ENCODE peak calls at places on chromosome 5, in nine cellular contexts. C is ovary, S is IMR-90, I is HepG2, X is GM12865, E is astrocyte of the spinal cord, W is fibroblast of lung, G is epithelial cell of esophagus, L is stomach. O is an unnamed sample.

GRCh38 chr5:25119654-25120053 is 474.9 kb upstream of the CDH10 start:
- DNase-seq in G (no peak), C (no peak), S (no peak), L (no peak), E (peak; percentile 15), X (no peak), I (peak; percentile 1), W (peak; percentile 5), O (no peak)

GRCh38 chr5:179217956-179218355 is 127.3 kb downstream of the ADAMTS2 start:
- DNase-seq in W (no peak), S (no peak), I (no peak), E (no peak), L (no peak), G (no peak), X (no peak), C (no peak), O (no peak)

GRCh38 chr5:66407739-66408138 is 188.5 kb upstream of the MAST4 start:
- DNase-seq in L (no peak), S (no peak), G (no peak), E (no peak), W (no peak), X (no peak), C (no peak), I (no peak), O (no peak)

GRCh38 chr5:139459451-139459934 is 3.0 kb downstream of the ECSCR start:
- DNase-seq in E (peak; percentile 83), C (no peak), G (peak; percentile 39), W (no peak), X (peak; percentile 83), I (peak; percentile 52), S (no peak), L (peak; percentile 50), O (no peak)

GRCh38 chr5:149383399-149383798 is 4.3 kb upstream of the IL17B start:
- DNase-seq in E (no peak), S (no peak), I (no peak), G (no peak), X (no peak), C (peak; percentile 52), W (peak; percentile 49), L (no peak), O (no peak)

GRCh38 chr5:141940695-141941271 is 17.1 kb downstream of the DELE1 start:
- DNase-seq in X (no peak), S (peak; percentile 16), W (peak; percentile 36), I (no peak), G (no peak), E (peak; percentile 83), C (no peak), L (no peak), O (no peak)

GRCh38 chr5:175347027-175347426 is 97.0 kb downstream of the DRD1 start:
- DNase-seq in S (peak; percentile 88), L (no peak), G (peak; percentile 3), E (peak; percentile 88), I (no peak), C (no peak), W (peak; percentile 60), X (no peak), O (peak; percentile 12)

GRCh38 chr5:138274189-138274853 is at the start of gene GFRA3:
- DNase-seq in W (no peak), S (no peak), L (no peak), X (peak; percentile 30), C (peak; percentile 42), I (no peak), E (peak; percentile 11), G (peak; percentile 3), O (no peak)

GRCh38 chr5:129971684-129972083 is 67.4 kb downstream of the CHSY3 start:
- DNase-seq in I (no peak), X (no peak), G (no peak), C (no peak), W (no peak), E (no peak), S (no peak), L (no peak), O (no peak)

GRCh38 chr5:59358005-59358404 is 535.5 kb downstream of the PDE4D start:
- DNase-seq in X (no peak), W (no peak), C (no peak), L (no peak), G (no peak), S (no peak), I (no peak), E (no peak), O (no peak)

GRCh38 chr5:59487838-59488729 is 405.4 kb downstream of the PDE4D start:
- DNase-seq in X (no peak), L (no peak), S (no peak), I (no peak), C (no peak), W (no peak), G (no peak), E (no peak), O (no peak)

GRCh38 chr5:55982957-55983381 is 11.8 kb downstream of the IL6ST start:
- DNase-seq in I (no peak), E (no peak), L (peak; percentile 36), W (no peak), G (peak; percentile 12), X (no peak), C (no peak), S (no peak), O (no peak)
- TF ChIP-seq CTCF in I (peak; percentile 54), E (peak; percentile 15), L (no peak), W (no peak), G (peak; percentile 15), X (peak; percentile 3), C (no peak), S (no peak), O (no peak)

GRCh38 chr5:133051547-133052316 is at the start of gene HSPA4:
- DNase-seq in L (peak; percentile 99), E (peak; percentile 98), C (peak; percentile 98), W (peak; percentile 99), X (peak; percentile 99), G (peak; percentile 99), I (peak; percentile 97), S (peak; percentile 99), O (peak; percentile 92)

GRCh38 chr5:133054697-133055471 is 3.1 kb downstream of the HSPA4 start:
- DNase-seq in E (no peak), I (no peak), L (no peak), X (no peak), S (no peak), W (no peak), C (no peak), G (no peak), O (no peak)

GRCh38 chr5:133051117-133051546 is 681 bp upstream of the HSPA4 start:
- DNase-seq in I (no peak), E (no peak), G (no peak), L (no peak), X (no peak), S (no peak), W (no peak), C (no peak), O (peak; percentile 81)

GRCh38 chr5:133052317-133053175 is 733 bp downstream of the HSPA4 start:
- DNase-seq in C (peak; percentile 58), L (peak; percentile 66), E (peak; percentile 39), I (no peak), W (peak; percentile 56), G (peak; percentile 58), X (peak; percentile 80), S (peak; percentile 44), O (no peak)

GRCh38 chr5:133053463-133053862 is 1.6 kb downstream of the HSPA4 start:
- DNase-seq in L (no peak), W (no peak), S (no peak), I (no peak), C (peak; percentile 26), X (no peak), E (no peak), G (no peak), O (no peak)
- H3K4me3 ChIP-seq in L (peak overlapping the region; percentile 78), W (peak overlapping the region; percentile 98), S (no peak overlapping the region), I (peak overlapping the region; percentile 95), C (no peak overlapping the region), X (peak overlapping the region; percentile 82), E (peak overlapping the region; percentile 94), G (peak overlapping the region; percentile 96), O (peak overlapping the region; percentile 97)

DNA sequence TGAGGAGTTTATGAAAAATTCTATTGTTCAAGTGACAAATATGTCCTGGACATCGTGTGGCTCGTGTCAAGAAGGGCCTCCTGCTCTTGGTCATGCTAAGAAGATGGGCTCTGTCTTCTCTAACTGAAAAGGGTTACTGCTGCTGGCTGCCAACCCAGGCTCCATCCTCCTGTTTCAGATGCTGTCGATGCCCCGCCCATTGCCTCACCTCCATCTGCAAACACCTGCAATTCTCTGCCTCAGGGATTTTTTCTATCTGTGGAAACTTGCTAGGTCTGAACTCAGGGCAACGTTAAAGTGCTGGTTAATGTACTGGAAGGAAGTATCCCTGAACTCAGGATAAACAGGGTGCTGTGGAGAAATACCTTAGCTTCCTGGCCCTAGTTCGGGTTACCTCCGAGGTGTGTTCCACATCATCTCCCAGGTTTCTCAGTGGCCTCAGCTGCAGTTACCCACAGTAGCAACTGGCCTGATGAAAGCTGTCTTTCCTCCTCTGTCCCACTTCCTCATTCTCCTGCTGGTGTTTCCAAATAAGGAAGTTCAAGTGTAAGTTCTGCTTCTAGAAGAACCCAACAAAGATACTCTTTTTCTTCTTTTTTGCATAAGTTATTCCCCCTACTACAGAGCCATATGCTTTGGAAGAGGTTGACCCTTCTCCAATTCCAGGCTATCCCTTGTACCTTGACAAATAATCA is 151.7 kb upstream of the SMIM23 start:
- DNase-seq in W (no peak), I (no peak), S (no peak), L (no peak), C (no peak), E (no peak), G (peak; percentile 11), X (peak; percentile 19), O (no peak)
- TF ChIP-seq CTCF in W (no peak), I (no peak), S (no peak), L (no peak), C (no peak), E (no peak), G (no peak), X (no peak), O (no peak)

GRCh38 chr5:173913686-173914321 is 25.7 kb downstream of the CPEB4 start:
- DNase-seq in S (no peak), C (no peak), I (no peak), G (no peak), E (no peak), W (no peak), X (no peak), L (no peak), O (no peak)

GRCh38 chr5:173919443-173919842 is 31.3 kb downstream of the CPEB4 start:
- DNase-seq in L (no peak), E (no peak), X (no peak), W (no peak), S (peak; percentile 47), I (peak; percentile 68), C (no peak), G (peak; percentile 36), O (peak; percentile 83)

GRCh38 chr5:173915310-173916005 is 27.3 kb downstream of the CPEB4 start:
- DNase-seq in L (no peak), W (no peak), E (no peak), X (no peak), S (no peak), C (no peak), G (no peak), I (no peak), O (no peak)

GRCh38 chr5:173917788-173918786 is 29.9 kb downstream of the CPEB4 start:
- DNase-seq in E (peak; percentile 95), L (peak; percentile 54), S (peak; percentile 89), W (peak; percentile 92), I (peak; percentile 37), X (peak; percentile 90), C (peak; percentile 56), G (peak; percentile 81), O (peak; percentile 84)

DNA sequence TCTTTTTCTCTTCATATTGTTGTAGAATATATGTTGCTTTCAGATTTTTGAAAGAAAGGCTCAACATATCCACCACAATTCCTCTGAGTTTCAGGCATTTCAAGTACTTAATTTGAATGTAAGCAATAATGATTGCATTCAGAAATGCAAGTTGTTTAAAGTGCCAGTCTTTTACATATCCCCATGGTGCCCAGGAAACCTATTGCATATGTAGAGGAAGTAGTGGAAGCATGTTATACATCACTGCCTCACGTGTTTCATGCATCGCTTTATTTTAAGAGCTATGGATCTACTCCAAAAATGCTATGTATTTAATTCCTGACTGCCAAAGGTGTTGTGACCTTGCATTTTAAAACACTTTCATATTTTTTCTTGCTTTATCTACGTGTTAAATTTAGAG is 28.1 kb downstream of the CPEB4 start:
- DNase-seq in W (no peak), C (no peak), I (no peak), S (no peak), G (no peak), E (no peak), L (no peak), X (no peak), O (no peak)
- H3K4me3 ChIP-seq in W (no peak overlapping the region), C (no peak overlapping the region), I (no peak overlapping the region), S (no peak overlapping the region), G (no peak overlapping the region), E (no peak overlapping the region), L (no peak overlapping the region), X (no peak overlapping the region), O (no peak overlapping the region)

O was measured in retinal pigment epithelial cell.